ENCODE peak calls at places on chromosomes 5 and 9, in nine cellular contexts. W is natural killer cell; I is tibial artery; V is naive B cell; H is mucosa of gallbladder; U is Panc1; N is activated CD8-positive, alpha-beta memory T cell treated with anti-CD3 and anti-CD28 coated beads, Interleukin-2, amount 50 U/mL, for 48 hours; X is stimulated activated CD8-positive, alpha-beta memory T cell treated with anti-CD3 and anti-CD28 coated beads, Interleukin-7, amount 100 ng/mL, for 24 hours; T is gastrocnemius medialis. D is an unnamed sample.

GRCh38 chr9:10242255-10242654 is 370.5 kb downstream of the PTPRD start:
- DNase-seq in X (no peak), V (no peak), I (no peak), W (no peak), N (no peak), U (no peak), H (no peak), T (no peak), D (no peak)

GRCh38 chr5:31361906-31362900 is 168.7 kb downstream of the CDH6 start:
- DNase-seq in V (no peak), W (no peak), U (no peak), X (no peak), N (no peak), I (no peak), H (no peak), T (no peak), D (no peak)

GRCh38 chr5:176317534-176318374 is 43.8 kb downstream of the KIAA1191 start:
- DNase-seq in N (no peak), X (no peak), T (no peak), W (no peak), I (no peak), H (no peak), V (no peak), U (no peak), D (no peak)

GRCh38 chr5:10451137-10451824 is 9.6 kb downstream of the ROPN1L start:
- DNase-seq in T (no peak), I (no peak), U (no peak), N (no peak), H (no peak), W (no peak), X (no peak), V (no peak), D (no peak)

GRCh38 chr5:72597456-72597948 is 90.3 kb upstream of the ZNF366 start:
- DNase-seq in V (no peak), H (no peak), T (no peak), N (no peak), I (no peak), U (no peak), X (no peak), W (no peak), D (no peak)

GRCh38 chr5:37900692-37901091 is 60.9 kb upstream of the GDNF start:
- DNase-seq in X (no peak), I (peak; percentile 71), U (no peak), H (peak; percentile 15), W (no peak), T (peak; percentile 37), V (no peak), N (no peak), D (no peak)

GRCh38 chr9:18362901-18363685 is 110.9 kb upstream of the ADAMTSL1 start:
- DNase-seq in X (no peak), W (no peak), N (no peak), V (no peak), H (no peak), I (no peak), U (no peak), T (no peak), D (no peak)

GRCh38 chr9:126335837-126336236 is 9.2 kb downstream of the MVB12B start:
- DNase-seq in T (no peak), H (no peak), N (no peak), I (no peak), V (no peak), U (no peak), W (no peak), X (no peak), D (peak; percentile 46)

GRCh38 chr5:8912106-8912505 is 633.8 kb downstream of the SEMA5A start:
- DNase-seq in N (no peak), U (no peak), W (no peak), H (no peak), I (no peak), T (no peak), V (no peak), X (no peak), D (no peak)

GRCh38 chr9:77927265-77927664 is 104.3 kb downstream of the GNAQ start:
- DNase-seq in I (no peak), W (no peak), U (no peak), V (no peak), X (no peak), H (no peak), N (no peak), T (no peak), D (no peak)

GRCh38 chr5:73946926-73947455 is 321.0 kb downstream of the ARHGEF28 start:
- DNase-seq in T (no peak), V (no peak), I (no peak), H (no peak), W (no peak), N (no peak), X (no peak), U (no peak), D (no peak)

GRCh38 chr5:141958113-141958512 is at the start of gene PCDH12:
- DNase-seq in V (no peak), W (no peak), T (no peak), N (peak; percentile 62), H (no peak), X (no peak), I (no peak), U (no peak), D (no peak)

GRCh38 chr5:74212336-74212735 is 428.2 kb downstream of the ENC1 start:
- DNase-seq in U (no peak), H (no peak), V (no peak), T (no peak), W (no peak), N (no peak), X (no peak), I (no peak), D (no peak)

GRCh38 chr9:19048966-19049871 is at the start of gene RRAGA:
- DNase-seq in U (peak; percentile 51), W (peak; percentile 94), T (peak; percentile 84), I (peak; percentile 96), V (peak; percentile 94), X (peak; percentile 85), H (peak; percentile 95), N (peak; percentile 96), D (peak; percentile 96)

GRCh38 chr5:36643162-36643561 is 36.8 kb downstream of the SLC1A3 start:
- DNase-seq in T (no peak), V (no peak), I (no peak), X (no peak), U (no peak), H (no peak), W (no peak), N (no peak), D (no peak)

GRCh38 chr9:108869092-108869725 is 7.1 kb downstream of the ACTL7A start:
- DNase-seq in T (no peak), N (no peak), U (no peak), X (no peak), H (no peak), I (no peak), W (no peak), V (no peak), D (no peak)

GRCh38 chr9:118595719-118596305 is 773.4 kb downstream of the BRINP1 start:
- DNase-seq in T (no peak), I (no peak), N (no peak), W (no peak), V (no peak), X (no peak), H (peak; percentile 15), U (no peak), D (peak; percentile 55)

GRCh38 chr9:114571391-114571790 is 16.2 kb upstream of the ATP6V1G1 start:
- DNase-seq in N (no peak), X (no peak), W (no peak), H (no peak), U (no peak), V (no peak), T (no peak), I (no peak), D (no peak)

GRCh38 chr9:68747043-68747533 is 42.0 kb downstream of the PIP5K1B start:
- DNase-seq in W (no peak), U (no peak), V (no peak), I (no peak), N (no peak), X (no peak), T (no peak), H (no peak), D (no peak)

GRCh38 chr9:79196606-79197005 is 375.2 kb upstream of the TLE4 start:
- DNase-seq in W (no peak), H (no peak), T (no peak), I (no peak), V (no peak), X (no peak), N (no peak), U (no peak), D (no peak)

GRCh38 chr9:33180526-33181184 is 13.5 kb upstream of the B4GALT1 start:
- DNase-seq in I (no peak), W (no peak), X (no peak), U (no peak), T (no peak), V (no peak), H (no peak), N (peak; percentile 17), D (no peak)

GRCh38 chr5:103785569-103785968 is 223.0 kb upstream of the NUDT12 start:
- DNase-seq in T (no peak), V (no peak), W (no peak), X (no peak), N (no peak), U (no peak), H (no peak), I (no peak), D (no peak)

GRCh38 chr5:123950701-123951100 is 438.7 kb downstream of the CSNK1G3 start:
- DNase-seq in X (no peak), H (no peak), V (no peak), T (no peak), U (no peak), N (no peak), I (no peak), W (no peak), D (no peak)

GRCh38 chr5:143576721-143577484 is 173.4 kb upstream of the NR3C1 start:
- DNase-seq in X (no peak), I (no peak), N (no peak), W (no peak), T (no peak), V (no peak), U (no peak), H (no peak), D (no peak)

GRCh38 chr5:36492998-36493655 is 113.3 kb upstream of the SLC1A3 start:
- DNase-seq in N (no peak), U (no peak), H (no peak), X (no peak), W (no peak), T (no peak), I (no peak), V (no peak), D (no peak)

GRCh38 chr9:35406183-35406959 is 83.5 kb upstream of the RUSC2 start:
- DNase-seq in I (no peak), V (no peak), U (no peak), H (no peak), W (no peak), N (peak; percentile 66), X (no peak), T (no peak), D (peak; percentile 91)

GRCh38 chr5:141757402-141757801 is 75.4 kb upstream of the ARAP3 start:
- DNase-seq in N (no peak), X (no peak), W (no peak), I (no peak), U (no peak), V (no peak), H (peak; percentile 21), T (no peak), D (peak; percentile 61)